ENCODE peak calls at places on chromosome 9, in six cellular contexts. P is posterior cingulate gyrus; S is cerebellum; Z is activated CD4-positive, alpha-beta T cell treated with anti-CD3 and anti-CD28 coated beads for 48 hours; Q is stimulated activated CD8-positive, alpha-beta memory T cell treated with anti-CD3 and anti-CD28 coated beads, Interleukin-4, amount 100 ng/mL, for 48 hours; J is stomach. T is an unnamed sample.

GRCh38 chr9:93890436-93890935 is 64.7 kb downstream of the BARX1 start:
- DNase-seq in P (no peak), S (no peak), Z (no peak), Q (no peak), J (no peak), T (no peak)

GRCh38 chr9:35114921-35115341 is 731 bp downstream of the ATOSB start:
- DNase-seq in P (no peak), S (no peak), Z (peak), Q (peak), J (peak), T (no peak)

GRCh38 chr9:85258823-85259370 is 482.9 kb downstream of the AGTPBP1 start:
- DNase-seq in P (peak), S (peak), Z (peak), Q (peak), J (peak), T (no peak)

GRCh38 chr9:125099816-125100215 is 43.5 kb downstream of the SCAI start:
- DNase-seq in P (no peak), S (no peak), Z (no peak), Q (no peak), J (no peak), T (no peak)

GRCh38 chr9:90842984-90843383 is 41.4 kb downstream of the SYK start:
- DNase-seq in P (no peak), S (no peak), Z (no peak), Q (no peak), J (no peak), T (no peak)

GRCh38 chr9:93682155-93682968 is 106.0 kb downstream of the PHF2 start:
- DNase-seq in P (peak), S (peak), Z (peak), Q (peak), J (peak), T (no peak)

GRCh38 chr9:17318821-17319320 is 184.0 kb downstream of the CNTLN start:
- DNase-seq in P (no peak), S (no peak), Z (no peak), Q (no peak), J (no peak), T (no peak)

GRCh38 chr9:131965841-131966240 is 113.8 kb downstream of the MED27 start:
- DNase-seq in P (no peak), S (no peak), Z (no peak), Q (no peak), J (no peak), T (no peak)

GRCh38 chr9:10661376-10661775 is 48.6 kb upstream of the PTPRD start:
- DNase-seq in P (no peak), S (no peak), Z (no peak), Q (no peak), J (no peak), T (no peak)

GRCh38 chr9:6920040-6920439 is 162.3 kb downstream of the KDM4C start:
- DNase-seq in P (no peak), S (no peak), Z (no peak), Q (no peak), J (no peak), T (no peak)

GRCh38 chr9:35842795-35843194 is 13.8 kb downstream of the TMEM8B start:
- DNase-seq in P (no peak), S (no peak), Z (no peak), Q (no peak), J (no peak), T (no peak)

T was measured in NCI-H446 treated with DMSO at 0.1 percent for 48 hours.